ENCODE peak calls at places on chromosomes 5 and 9, in four cellular contexts. S is naive thymus-derived CD4-positive, alpha-beta T cell; Q is heart left ventricle; G is prostate gland. O is an unnamed sample. For H3K36me3, the result is how much of the 10 kb centered on the place peaks cover.

GRCh38 chr9:82091610-82092009 is 103.0 kb downstream of the SPATA31D1 start:
- DNase-seq in G (no peak), S (no peak), Q (no peak), O (no peak)

GRCh38 chr9:124885551-124885950 is 23.6 kb downstream of the ARPC5L start:
- DNase-seq in G (no peak), Q (no peak), S (no peak), O (no peak)

GRCh38 chr9:110579763-110580255 is 268 bp upstream of the SVEP1 start:
- DNase-seq in S (no peak), G (no peak), Q (peak), O (no peak)

GRCh38 chr9:108967916-108968315 is 33.7 kb downstream of the ABITRAM start:
- DNase-seq in S (no peak), Q (no peak), G (no peak), O (no peak)

GRCh38 chr5:140295414-140295813 is 7.5 kb downstream of the PFDN1 start:
- DNase-seq in S (no peak), G (peak), Q (peak), O (no peak)

GRCh38 chr5:68315679-68316271 is 100.2 kb downstream of the PIK3R1 start:
- DNase-seq in Q (no peak), S (no peak), G (no peak), O (peak)

GRCh38 chr9:14188011-14188410 is 125.9 kb downstream of the NFIB start:
- DNase-seq in Q (no peak), G (no peak), S (no peak), O (no peak)

GRCh38 chr9:108622467-108622866 is 233.3 kb downstream of the ACTL7B start:
- DNase-seq in S (no peak), G (no peak), Q (no peak), O (no peak)

GRCh38 chr9:136808075-136808780 is 480 bp downstream of the RABL6 start:
- DNase-seq in S (peak), Q (no peak), G (no peak), O (peak)

GRCh38 chr5:104241051-104241450 is 678.5 kb upstream of the NUDT12 start:
- DNase-seq in G (no peak), Q (no peak), S (no peak), O (no peak)

GRCh38 chr9:106092083-106092482 is 397.7 kb downstream of the TMEM38B start:
- DNase-seq in S (no peak), G (no peak), Q (no peak), O (no peak)

GRCh38 chr5:151051931-151052608 is 28.8 kb downstream of the TNIP1 start:
- DNase-seq in S (no peak), Q (no peak), G (no peak), O (peak)
- H3K36me3 ChIP-seq in S (under half), Q (half or more), G (under half), O (half or more)

DNA sequence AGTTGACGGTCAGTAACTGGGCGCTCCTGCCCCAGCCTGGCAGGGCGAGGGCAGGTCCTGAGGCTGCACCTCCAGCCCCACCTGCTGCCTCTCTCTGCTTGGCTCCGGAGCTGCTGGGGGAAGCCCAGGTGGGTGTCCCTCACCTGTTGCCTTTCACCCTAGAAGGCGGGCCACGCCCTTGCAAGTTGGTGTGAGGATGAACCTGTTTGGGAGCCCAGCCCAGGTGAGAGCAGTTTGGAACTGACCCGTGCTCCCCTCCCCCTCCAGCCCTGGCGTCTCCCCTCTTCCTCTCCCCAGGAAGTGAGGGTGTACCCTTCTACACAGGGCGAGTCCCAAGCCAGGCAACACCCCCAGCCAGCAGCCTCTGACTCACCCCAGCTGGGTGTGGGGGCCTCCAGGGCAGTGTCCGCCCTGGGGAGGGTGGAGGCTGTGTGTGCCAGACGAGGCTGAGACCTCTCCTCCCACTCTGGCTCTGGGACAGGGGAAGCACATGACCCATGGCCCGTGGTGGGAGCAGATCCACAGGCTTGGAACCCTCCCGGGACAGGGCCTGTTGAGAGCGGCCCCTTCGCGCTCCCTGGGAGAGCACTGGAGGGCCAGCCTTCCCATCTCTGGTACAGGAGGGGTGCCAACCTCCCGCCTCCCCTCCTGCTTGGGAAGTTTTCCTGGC is 10.4 kb downstream of the LRRC8A start:
- DNase-seq in G (peak), S (no peak), Q (peak), O (peak)
- H3K36me3 ChIP-seq in G (under half), S (under half), Q (half or more), O (under half)

GRCh38 chr9:87699835-87700234 is 26.1 kb upstream of the CTSL start:
- DNase-seq in G (no peak), S (no peak), Q (no peak), O (no peak)
- H3K36me3 ChIP-seq in G (under half), S (under half), Q (under half), O (under half)

DNA sequence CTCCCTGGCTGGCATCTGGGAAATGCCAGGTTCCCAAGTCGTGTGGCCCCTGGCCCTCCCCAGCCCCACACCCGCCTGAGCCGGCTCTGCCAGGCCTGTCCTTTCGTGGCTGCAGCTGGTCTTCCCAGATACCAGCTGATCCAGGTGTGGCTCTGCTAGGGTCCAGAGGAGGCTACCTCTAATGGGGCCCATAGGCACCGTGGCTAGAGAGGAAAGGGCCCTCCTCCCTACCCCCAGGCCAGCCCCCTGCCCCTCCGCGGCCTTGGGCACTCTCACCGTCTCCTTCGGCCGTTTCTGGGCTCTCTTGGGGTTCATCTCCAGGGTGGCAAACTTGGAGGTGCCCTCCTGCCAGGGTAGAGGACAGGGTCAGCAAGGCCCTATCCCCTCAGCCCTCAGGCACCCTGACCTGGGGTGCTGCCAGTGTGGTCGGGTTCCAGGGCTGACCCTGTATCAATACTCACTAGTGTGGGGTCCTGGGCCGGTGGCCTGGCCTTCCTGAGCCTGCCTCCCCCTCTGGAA is 17.0 kb downstream of the RALGDS start:
- DNase-seq in Q (no peak), S (no peak), G (no peak), O (peak)
- H3K36me3 ChIP-seq in Q (half or more), S (under half), G (under half), O (half or more)

DNA sequence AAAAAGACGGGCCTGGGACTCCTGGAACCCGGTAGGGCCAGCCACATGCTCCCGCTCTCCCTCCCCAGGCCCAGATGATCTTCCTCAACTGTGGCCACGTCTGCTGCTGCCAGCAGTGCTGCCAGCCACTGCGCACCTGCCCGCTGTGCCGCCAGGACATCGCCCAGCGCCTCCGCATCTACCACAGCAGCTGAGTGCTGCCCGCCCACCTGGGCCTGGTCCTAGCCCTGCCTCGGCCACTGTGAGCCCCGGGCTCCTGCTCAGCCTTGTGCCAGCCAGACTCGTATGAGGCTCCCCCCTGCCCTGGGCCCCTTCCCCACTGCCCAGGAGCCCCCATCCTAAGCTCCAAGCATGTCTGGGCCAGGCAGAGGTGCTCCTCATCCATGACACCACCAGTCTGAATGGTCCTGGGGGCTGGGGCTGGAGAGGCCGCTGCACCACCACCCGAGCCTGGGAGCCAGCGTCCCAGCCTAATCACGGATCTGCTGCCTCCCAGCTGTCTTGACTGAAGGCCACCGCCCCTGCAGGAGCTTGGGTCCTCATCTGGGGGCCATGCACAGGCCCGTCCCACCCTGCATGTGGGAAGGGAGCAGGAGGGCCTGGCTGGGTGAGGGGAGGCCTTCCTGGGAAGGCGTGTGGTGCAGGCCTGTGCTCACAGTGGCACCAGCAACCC is 51.5 kb downstream of the LRSAM1 start:
- DNase-seq in Q (no peak), G (no peak), S (no peak), O (no peak)
- H3K36me3 ChIP-seq in Q (half or more), G (under half), S (under half), O (under half)